ENCODE peak calls at places on chromosomes 6 and 20, in four cellular contexts. L is neural progenitor cell, A is colonic mucosa, P is PC-9. N is an unnamed sample.

GRCh38 chr20:44309763-44310663 is 989 bp downstream of the FITM2 start:
- DNase-seq in A (peak), L (peak), P (no peak), N (no peak)

GRCh38 chr20:62929051-62929538 is 2.8 kb upstream of the DIDO1 start:
- DNase-seq in P (no peak), A (peak), L (peak), N (peak)

GRCh38 chr6:121302882-121303281 is 31.4 kb downstream of the TBC1D32 start:
- DNase-seq in P (no peak), L (no peak), A (no peak), N (no peak)

GRCh38 chr6:42390228-42390934 is 61.3 kb downstream of the TRERF1 start:
- DNase-seq in A (no peak), L (no peak), P (no peak), N (no peak)

GRCh38 chr20:51880188-51880587 is 77.9 kb upstream of the SALL4 start:
- DNase-seq in A (no peak), P (no peak), L (no peak), N (no peak)

GRCh38 chr6:30615958-30616810 is 859 bp downstream of the PPP1R10 start:
- DNase-seq in A (no peak), P (no peak), L (peak), N (peak)

GRCh38 chr6:129661478-129662405 is 48.2 kb downstream of the ARHGAP18 start:
- DNase-seq in A (no peak), L (no peak), P (no peak), N (no peak)

GRCh38 chr6:45657243-45657642 is 279.5 kb upstream of the SUPT3H start:
- DNase-seq in A (no peak), L (no peak), P (no peak), N (no peak)

GRCh38 chr20:43955244-43956191 is 40.9 kb downstream of the TOX2 start:
- DNase-seq in A (no peak), P (peak), L (no peak), N (peak)

GRCh38 chr6:36755435-36756348 is 58.1 kb downstream of the RAB44 start:
- DNase-seq in A (peak), P (peak), L (no peak), N (peak)

GRCh38 chr20:15930324-15931305 is 642.6 kb downstream of the KIF16B start:
- DNase-seq in L (peak), P (peak), A (no peak), N (no peak)

GRCh38 chr6:6749791-6750434 is 161.4 kb downstream of the LY86 start:
- DNase-seq in P (peak), A (peak), L (peak), N (peak)

GRCh38 chr6:165618241-165618640 is 44.8 kb downstream of the PDE10A start:
- DNase-seq in P (no peak), A (no peak), L (no peak), N (peak)

GRCh38 chr6:95318137-95318536 is 259.2 kb upstream of the MANEA start:
- DNase-seq in A (no peak), P (no peak), L (no peak), N (no peak)

GRCh38 chr6:133969285-133969946 is 16.4 kb downstream of the TBPL1 start:
- DNase-seq in A (no peak), P (no peak), L (no peak), N (no peak)

GRCh38 chr20:10634683-10635411 is 39.0 kb downstream of the JAG1 start:
- DNase-seq in P (no peak), L (no peak), A (no peak), N (no peak)

GRCh38 chr20:53878262-53879047 is 191.9 kb downstream of the BCAS1 start:
- DNase-seq in A (no peak), P (no peak), L (no peak), N (no peak)

GRCh38 chr6:15026832-15027231 is 219.0 kb upstream of the JARID2 start:
- DNase-seq in P (peak), A (no peak), L (no peak), N (no peak)

GRCh38 chr20:60895363-60896079 is 356.5 kb upstream of the CDH4 start:
- DNase-seq in A (no peak), P (no peak), L (no peak), N (no peak)

GRCh38 chr6:127969701-127970100 is 68.8 kb upstream of the THEMIS start:
- DNase-seq in L (no peak), A (no peak), P (no peak), N (no peak)

GRCh38 chr20:1935696-1936366 is 40.6 kb downstream of the SIRPA start:
- DNase-seq in A (peak), P (no peak), L (no peak), N (no peak)

GRCh38 chr20:5070570-5070969 is 49.2 kb downstream of the PCNA start:
- DNase-seq in P (no peak), L (no peak), A (no peak), N (no peak)

GRCh38 chr6:52300489-52300931 is 16.0 kb upstream of the MCM3 start:
- DNase-seq in A (no peak), L (peak), P (no peak), N (no peak)

GRCh38 chr6:33579828-33580714 is at the start of gene BAK1:
- DNase-seq in P (peak), A (peak), L (peak), N (peak)

GRCh38 chr20:51826372-51826771 is 24.1 kb upstream of the SALL4 start:
- DNase-seq in P (no peak), A (no peak), L (no peak), N (no peak)

GRCh38 chr6:150076196-150076893 is 7.4 kb upstream of the ULBP3 start:
- DNase-seq in P (no peak), A (no peak), L (peak), N (no peak)

GRCh38 chr20:5369622-5370021 is 52.9 kb upstream of the PROKR2 start:
- DNase-seq in L (no peak), P (no peak), A (no peak), N (no peak)

DNA sequence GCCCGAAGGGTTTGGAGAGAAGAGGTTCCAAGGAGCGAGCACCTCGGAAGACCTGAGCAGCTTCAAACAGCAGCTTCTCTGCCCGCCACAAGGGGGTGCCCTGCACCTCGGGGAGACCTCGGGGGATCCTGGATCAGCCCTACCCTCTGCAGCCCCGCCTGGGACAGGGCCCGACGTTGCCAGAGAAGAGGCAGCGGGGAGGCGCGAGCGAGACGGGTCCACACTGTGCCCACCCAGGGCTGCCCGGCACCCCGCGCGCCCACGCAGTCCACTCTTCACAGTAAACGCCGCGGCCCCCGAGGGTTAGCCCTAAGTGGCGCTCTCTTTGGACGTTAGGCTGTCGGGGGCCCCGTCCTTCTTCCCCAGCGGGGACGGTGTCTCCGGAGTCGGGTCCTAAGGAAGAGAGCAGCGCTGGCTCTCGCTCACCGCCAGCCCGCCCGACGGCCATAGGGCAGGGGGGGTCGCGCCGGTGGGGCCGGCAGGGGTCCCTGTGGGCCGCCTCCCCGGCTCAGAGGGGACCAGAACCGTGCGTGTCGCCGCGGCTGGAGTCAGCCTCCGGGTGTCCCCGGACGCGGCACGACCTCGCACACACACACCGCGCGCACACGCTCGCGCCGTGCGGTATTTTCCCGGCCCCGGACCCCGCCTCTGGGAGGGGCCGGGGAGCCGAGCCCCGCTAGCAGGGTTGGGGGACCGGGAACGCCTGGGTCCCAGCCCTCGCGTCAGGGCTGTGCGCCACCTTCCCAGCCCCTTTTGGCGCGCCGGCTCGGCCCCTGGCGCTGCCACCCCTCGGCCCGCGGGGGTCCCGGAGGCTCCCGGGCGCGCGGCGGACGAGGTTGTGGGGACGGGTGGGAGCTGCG is 929 bp downstream of the CDH22 start:
- DNase-seq in L (peak), P (peak), A (peak), N (peak)
- TF ChIP-seq CTCF in L (peak), P (peak), A (peak), N (peak)

DNA sequence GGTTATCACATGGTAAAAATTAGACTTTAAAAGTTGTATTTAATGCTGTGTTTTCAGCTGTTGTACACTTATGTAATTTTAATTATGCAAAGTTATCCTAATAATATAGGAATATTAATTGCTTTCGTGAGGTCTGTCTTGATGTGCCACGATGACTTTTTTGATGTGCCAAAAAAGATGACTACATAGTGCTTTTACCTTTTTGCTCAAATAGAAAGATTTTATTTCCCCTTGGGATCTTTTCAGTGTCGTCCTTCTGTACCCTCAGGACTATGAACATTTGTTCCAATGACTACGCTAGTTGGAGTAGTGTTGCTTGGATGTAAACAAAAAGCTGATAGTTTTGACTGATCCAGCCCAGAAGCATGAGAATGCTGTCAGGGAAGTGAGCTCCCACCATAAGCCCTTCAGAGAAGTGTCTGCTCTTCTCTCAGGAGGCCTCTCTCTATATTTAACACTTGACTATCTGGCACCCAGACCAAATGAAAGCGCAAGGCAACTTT is 1.2 kb upstream of the CD164 start:
- DNase-seq in A (no peak), P (no peak), L (no peak), N (no peak)
- TF ChIP-seq CTCF in A (peak), P (peak), L (no peak), N (no peak)

GRCh38 chr6:144264270-144265060 is 20.7 kb upstream of the UTRN start:
- DNase-seq in P (peak), L (peak), A (no peak), N (peak)
- TF ChIP-seq CTCF in P (no peak), L (no peak), A (no peak), N (no peak)

GRCh38 chr6:105188251-105188650 is 8.4 kb upstream of the POPDC3 start:
- DNase-seq in L (no peak), A (no peak), P (no peak), N (no peak)

GRCh38 chr6:105184921-105185320 is 5.1 kb upstream of the POPDC3 start:
- DNase-seq in A (no peak), L (no peak), P (no peak), N (no peak)

GRCh38 chr6:105192707-105193465 is 13.1 kb upstream of the POPDC3 start:
- DNase-seq in A (no peak), P (no peak), L (no peak), N (no peak)

GRCh38 chr6:105191351-105191750 is 11.5 kb upstream of the POPDC3 start:
- DNase-seq in A (no peak), P (no peak), L (no peak), N (no peak)

DNA sequence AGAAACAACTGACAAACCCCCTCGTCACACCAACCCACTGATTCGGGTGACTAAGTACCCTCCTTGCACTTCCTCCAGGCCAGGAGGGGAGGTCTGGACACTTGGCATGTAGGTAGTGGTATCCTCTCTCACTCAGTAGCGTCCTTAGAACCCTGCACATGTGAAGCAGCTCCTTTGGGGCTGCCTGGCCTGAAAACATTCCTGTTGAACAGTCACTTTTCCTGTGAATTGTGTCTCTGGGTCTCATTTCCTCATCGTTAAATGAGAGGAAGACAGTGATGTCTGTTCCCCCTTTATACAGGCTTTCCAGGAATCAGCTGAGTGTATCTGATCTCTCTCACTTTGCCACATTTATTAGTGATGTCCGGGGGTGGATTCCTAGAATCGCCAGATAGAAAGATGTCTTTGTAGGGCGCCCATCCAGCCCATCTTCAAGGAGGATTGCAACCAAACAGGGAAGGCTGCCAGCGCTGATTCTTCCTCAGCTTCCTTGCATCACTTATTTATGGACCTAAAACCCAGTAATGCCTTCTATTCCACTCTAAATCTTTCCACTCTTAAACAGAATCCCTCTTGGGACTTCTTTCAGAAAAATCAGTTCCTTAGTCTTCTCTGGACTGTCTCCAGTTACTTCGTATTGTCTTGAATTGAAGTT is 9.3 kb upstream of the POPDC3 start:
- DNase-seq in L (no peak), P (no peak), A (no peak), N (no peak)
- TF ChIP-seq CTCF in L (no peak), P (no peak), A (no peak), N (no peak)